ENCODE peak calls at places on chromosomes 7 and 10, in four cellular contexts. W, V, E and C are unnamed samples.
A peak's percentile ranks its signal among the peaks of the same experiment; 100 is the strongest.

GRCh38 chr7:88127637-88128290 is 92.1 kb downstream of the SRI start:
- DNase-seq in W (no peak), V (no peak), E (no peak), C (no peak)

GRCh38 chr10:77583527-77583926 is 54.1 kb downstream of the KCNMA1 start:
- DNase-seq in W (no peak), V (no peak), E (no peak), C (no peak)

GRCh38 chr7:139340808-139341057 is 404 bp upstream of the FMC1 start:
- DNase-seq in E (no peak), V (no peak), W (no peak), C (no peak)

GRCh38 chr7:117325836-117326235 is 3.0 kb upstream of the WNT2 start:
- DNase-seq in E (no peak), V (peak; percentile 45), W (no peak), C (no peak)

GRCh38 chr10:43395571-43396060 is 13.4 kb downstream of the HNRNPF start:
- DNase-seq in E (peak; percentile 49), V (peak; percentile 39), W (no peak), C (no peak)

GRCh38 chr10:68628576-68629127 is 68.5 kb downstream of the TET1 start:
- DNase-seq in V (peak; percentile 18), E (no peak), W (no peak), C (no peak)

GRCh38 chr10:288605-289200 is 153.4 kb downstream of the ZMYND11 start:
- DNase-seq in E (no peak), V (no peak), W (no peak), C (no peak)

GRCh38 chr7:5421626-5422323 is 1.9 kb downstream of the TNRC18 start:
- DNase-seq in V (peak; percentile 76), E (peak; percentile 28), W (peak; percentile 18), C (peak; percentile 55)

GRCh38 chr7:143361552-143362125 is 874 bp downstream of the FAM131B start:
- DNase-seq in E (no peak), W (no peak), V (no peak), C (no peak)

GRCh38 chr7:150356265-150356897 is 12.2 kb upstream of the REPIN1 start:
- DNase-seq in E (no peak), W (no peak), V (peak; percentile 55), C (no peak)

GRCh38 chr7:127769696-127770400 is 117.9 kb downstream of the SND1 start:
- DNase-seq in V (peak; percentile 43), E (no peak), W (no peak), C (no peak)

GRCh38 chr7:43501881-43502280 is 81.0 kb upstream of the STK17A start:
- DNase-seq in W (no peak), V (peak; percentile 54), E (no peak), C (peak; percentile 59)

GRCh38 chr10:112963835-112964234 is 13.8 kb downstream of the TCF7L2 start:
- DNase-seq in W (no peak), V (peak; percentile 46), E (no peak), C (no peak)

GRCh38 chr7:51126324-51126723 is 190.3 kb downstream of the COBL start:
- DNase-seq in V (no peak), W (no peak), E (no peak), C (no peak)

GRCh38 chr10:11160982-11161554 is 143.4 kb downstream of the CELF2 start:
- DNase-seq in W (no peak), E (no peak), V (no peak), C (no peak)

GRCh38 chr7:66013938-66014337 is 31.9 kb upstream of the GUSB start:
- DNase-seq in V (peak; percentile 68), W (no peak), E (peak; percentile 37), C (peak; percentile 65)

GRCh38 chr10:1356349-1356748 is 300.2 kb downstream of the WDR37 start:
- DNase-seq in E (no peak), V (no peak), W (no peak), C (no peak)

GRCh38 chr10:21494221-21495001 is 31.1 kb downstream of the SKIDA1 start:
- DNase-seq in V (peak; percentile 39), E (peak; percentile 8), W (no peak), C (no peak)

GRCh38 chr7:157498690-157499089 is 161.9 kb downstream of the DNAJB6 start:
- DNase-seq in V (no peak), E (no peak), W (no peak), C (no peak)

GRCh38 chr10:77905086-77905735 is 21.3 kb downstream of the DLG5 start:
- DNase-seq in V (no peak), W (no peak), E (no peak), C (no peak)

GRCh38 chr7:158646766-158647474 is 57.7 kb downstream of the NCAPG2 start:
- DNase-seq in V (peak; percentile 12), E (no peak), W (peak; percentile 16), C (no peak)

GRCh38 chr10:127892743-127893142 is at the start of gene CLRN3:
- DNase-seq in V (no peak), W (no peak), E (no peak), C (no peak)

GRCh38 chr7:57646219-57646900 is 196.4 kb downstream of the ZNF716 start:
- DNase-seq in V (no peak), W (no peak), E (no peak), C (no peak)

GRCh38 chr7:18860226-18860625 is 257.2 kb downstream of the TWIST1 start:
- DNase-seq in W (no peak), V (no peak), E (no peak), C (no peak)

GRCh38 chr7:137606061-137606674 is 240.6 kb downstream of the DGKI start:
- DNase-seq in W (no peak), V (peak; percentile 84), E (no peak), C (peak; percentile 53)
- TF ChIP-seq CTCF in W (peak; percentile 83), V (peak; percentile 28), E (peak; percentile 7), C (peak; percentile 86)

DNA sequence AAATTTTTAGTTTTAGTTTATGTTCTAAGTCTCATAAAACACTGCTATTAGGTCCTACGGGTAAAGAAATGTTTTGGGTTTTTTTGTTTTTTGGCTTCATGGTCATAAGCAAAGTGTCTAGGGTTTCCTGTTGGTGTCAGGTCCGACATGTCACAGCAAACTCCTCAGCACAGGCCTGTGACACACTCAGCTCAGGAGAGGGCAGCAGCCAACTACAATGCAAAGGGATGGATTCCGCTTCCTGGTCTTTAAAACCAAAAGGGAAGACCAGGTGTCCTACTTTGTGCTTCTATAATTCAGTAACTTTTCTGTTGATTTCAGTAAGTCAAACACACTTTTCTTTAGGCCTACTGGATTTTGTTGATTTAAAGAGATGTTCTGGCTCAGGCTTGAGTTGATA is 83.8 kb upstream of the MACROH2A2 start:
- DNase-seq in E (peak; percentile 15), W (no peak), V (no peak), C (no peak)
- TF ChIP-seq CTCF in E (no peak), W (peak; percentile 47), V (peak; percentile 1), C (no peak)

GRCh38 chr7:121079425-121080169 is 91.1 kb downstream of the CPED1 start:
- DNase-seq in V (peak; percentile 62), E (no peak), W (no peak), C (peak; percentile 10)
- TF ChIP-seq CTCF in V (peak; percentile 28), E (no peak), W (no peak), C (peak; percentile 62)

GRCh38 chr7:12685550-12685949 is 1.9 kb upstream of the ARL4A start:
- DNase-seq in E (peak; percentile 35), W (peak; percentile 49), V (peak; percentile 78), C (no peak)
- TF ChIP-seq CTCF in E (peak; percentile 3), W (peak; percentile 64), V (peak; percentile 68), C (no peak)

GRCh38 chr10:16120563-16120962 is 260.3 kb upstream of the MINDY3 start:
- DNase-seq in W (no peak), E (no peak), V (no peak), C (no peak)

GRCh38 chr10:16117305-16117695 is 257.0 kb upstream of the MINDY3 start:
- DNase-seq in W (no peak), E (no peak), V (no peak), C (no peak)

GRCh38 chr10:16119445-16119844 is 259.1 kb upstream of the MINDY3 start:
- DNase-seq in V (no peak), E (no peak), W (no peak), C (no peak)

DNA sequence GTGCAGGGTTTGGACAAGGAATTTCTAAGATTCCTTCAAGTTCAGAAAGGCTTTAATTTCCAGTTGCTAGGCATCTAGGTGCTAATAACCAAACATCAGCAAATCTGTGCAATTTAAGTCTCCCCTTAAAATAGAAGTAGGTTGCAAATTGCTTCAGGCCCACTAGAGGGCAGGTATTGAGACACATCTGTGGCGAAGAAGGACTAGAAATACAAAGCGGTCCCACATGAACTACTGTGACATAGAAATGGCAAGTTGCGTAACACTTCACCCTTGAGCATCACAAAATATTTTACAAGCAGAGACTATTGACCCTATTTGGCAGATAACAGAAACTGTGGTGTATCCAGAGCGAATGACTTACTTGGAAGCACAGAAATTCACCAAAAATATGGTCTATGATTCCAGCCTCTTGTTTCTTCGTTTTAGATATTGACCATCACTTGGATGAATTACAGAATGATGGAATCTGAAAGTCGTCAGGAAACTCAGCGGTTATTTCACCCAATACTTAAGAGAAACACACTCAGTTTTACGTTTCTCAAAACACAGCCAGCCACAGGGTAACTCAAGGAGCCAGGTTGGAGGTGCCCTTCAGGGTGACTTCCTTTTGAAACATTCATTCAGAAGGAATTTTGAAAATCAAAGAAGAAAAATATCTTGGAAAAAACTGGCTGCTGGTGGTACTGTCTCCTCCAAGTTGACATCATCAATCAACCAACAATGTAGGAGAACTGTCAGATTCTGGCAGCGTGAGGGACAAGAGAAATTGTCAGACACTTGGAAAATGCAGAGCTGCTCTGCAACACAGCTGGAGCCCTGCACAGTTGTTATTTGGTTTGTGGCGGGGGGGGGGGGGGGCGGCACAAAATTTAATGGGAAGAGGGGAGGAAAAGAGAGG is 256.3 kb upstream of the MINDY3 start:
- DNase-seq in E (peak; percentile 1), W (peak; percentile 8), V (peak; percentile 51), C (no peak)
- TF ChIP-seq CTCF in E (no peak), W (peak; percentile 73), V (peak; percentile 53), C (peak; percentile 45)

DNA sequence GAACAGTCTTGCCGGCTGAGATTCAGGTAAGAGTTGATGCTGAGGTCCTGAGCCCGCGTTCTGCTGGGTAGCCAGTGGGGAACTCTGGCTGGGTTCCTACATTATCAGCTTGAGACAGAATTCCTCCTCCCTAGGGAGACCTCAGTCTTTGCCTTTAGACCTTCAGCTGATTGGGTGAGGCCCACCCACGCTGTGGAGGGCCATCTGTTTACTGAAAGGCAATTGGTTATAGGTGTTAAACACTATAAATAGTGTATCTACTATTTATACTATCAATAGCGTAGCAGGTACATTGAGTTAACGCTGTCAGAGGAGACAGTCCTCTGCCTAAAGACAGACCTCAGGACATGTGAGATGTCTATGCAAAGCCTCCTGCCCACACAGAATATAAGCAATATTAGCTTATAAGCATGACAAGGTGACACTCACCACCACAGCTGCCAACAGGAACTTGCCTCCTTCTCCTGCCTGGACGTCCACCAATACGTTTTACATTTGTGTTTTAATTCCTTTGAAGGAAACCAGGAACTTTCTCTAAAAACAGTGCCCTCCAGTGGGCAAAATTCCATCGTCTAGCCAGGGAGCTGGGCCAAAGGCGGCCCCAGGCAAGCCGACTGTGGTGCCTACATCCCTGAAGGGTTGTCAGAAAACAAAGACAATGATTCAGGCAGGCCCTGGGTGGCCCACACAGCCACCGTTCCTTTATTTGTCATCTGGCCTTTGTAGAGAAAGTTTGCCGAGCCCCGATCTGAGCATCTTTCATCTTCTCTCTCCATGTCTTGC is 58.8 kb downstream of the INSIG1 start:
- DNase-seq in V (no peak), E (no peak), W (peak; percentile 55), C (no peak)
- TF ChIP-seq CTCF in V (no peak), E (no peak), W (peak; percentile 60), C (peak; percentile 60)